ENCODE peak calls at places on chromosomes 3 and 15, in nine cellular contexts. One of them, this sample, is unnamed.

GRCh38 chr15:26866298-26867198 is at the start of gene GABRA5:
- DNase-seq in B cell: no peak
- DNase-seq in adrenal gland: no peak
- DNase-seq in lower lobe of right lung: no peak
- DNase-seq in pancreas: peak
- DNase-seq in H9: peak
- DNase-seq in progenitor cell of endocrine pancreas: peak
- DNase-seq in esophagus muscularis mucosa: peak
- DNase-seq in A549: peak
- DNase-seq in this sample: no peak

GRCh38 chr3:30481241-30481640 is 125.2 kb upstream of the TGFBR2 start:
- DNase-seq in B cell: no peak
- DNase-seq in adrenal gland: no peak
- DNase-seq in lower lobe of right lung: no peak
- DNase-seq in pancreas: no peak
- DNase-seq in H9: no peak
- DNase-seq in progenitor cell of endocrine pancreas: no peak
- DNase-seq in esophagus muscularis mucosa: no peak
- DNase-seq in A549: no peak
- DNase-seq in this sample: no peak

GRCh38 chr3:66586853-66587252 is 86.0 kb upstream of the LRIG1 start:
- DNase-seq in B cell: no peak
- DNase-seq in adrenal gland: no peak
- DNase-seq in lower lobe of right lung: no peak
- DNase-seq in pancreas: no peak
- DNase-seq in H9: no peak
- DNase-seq in progenitor cell of endocrine pancreas: no peak
- DNase-seq in esophagus muscularis mucosa: no peak
- DNase-seq in A549: no peak
- DNase-seq in this sample: no peak

GRCh38 chr15:40295870-40296560 is 11.7 kb downstream of the PLCB2 start:
- DNase-seq in B cell: no peak
- DNase-seq in adrenal gland: no peak
- DNase-seq in lower lobe of right lung: peak
- DNase-seq in pancreas: peak
- DNase-seq in H9: no peak
- DNase-seq in progenitor cell of endocrine pancreas: no peak
- DNase-seq in esophagus muscularis mucosa: no peak
- DNase-seq in A549: no peak
- DNase-seq in this sample: no peak

GRCh38 chr3:121601212-121601812 is 8.1 kb downstream of the FBXO40 start:
- DNase-seq in B cell: no peak
- DNase-seq in adrenal gland: peak
- DNase-seq in lower lobe of right lung: no peak
- DNase-seq in pancreas: no peak
- DNase-seq in H9: no peak
- DNase-seq in progenitor cell of endocrine pancreas: no peak
- DNase-seq in esophagus muscularis mucosa: no peak
- DNase-seq in A549: no peak
- DNase-seq in this sample: no peak

GRCh38 chr15:35934383-35935049 is 388.6 kb upstream of the DPH6 start:
- DNase-seq in B cell: no peak
- DNase-seq in adrenal gland: no peak
- DNase-seq in lower lobe of right lung: no peak
- DNase-seq in pancreas: no peak
- DNase-seq in H9: no peak
- DNase-seq in progenitor cell of endocrine pancreas: no peak
- DNase-seq in esophagus muscularis mucosa: no peak
- DNase-seq in A549: no peak
- DNase-seq in this sample: no peak

GRCh38 chr3:107289354-107289753 is 87.9 kb upstream of the CCDC54 start:
- DNase-seq in B cell: no peak
- DNase-seq in adrenal gland: no peak
- DNase-seq in lower lobe of right lung: no peak
- DNase-seq in pancreas: no peak
- DNase-seq in H9: no peak
- DNase-seq in progenitor cell of endocrine pancreas: no peak
- DNase-seq in esophagus muscularis mucosa: no peak
- DNase-seq in A549: no peak
- DNase-seq in this sample: no peak

GRCh38 chr15:81097116-81097892 is 36.8 kb upstream of the CFAP161 start:
- DNase-seq in B cell: no peak
- DNase-seq in adrenal gland: no peak
- DNase-seq in lower lobe of right lung: no peak
- DNase-seq in pancreas: no peak
- DNase-seq in H9: no peak
- DNase-seq in progenitor cell of endocrine pancreas: no peak
- DNase-seq in esophagus muscularis mucosa: no peak
- DNase-seq in A549: no peak
- DNase-seq in this sample: no peak

GRCh38 chr3:186476044-186476468 is 68.1 kb downstream of the CRYGS start:
- DNase-seq in B cell: no peak
- DNase-seq in adrenal gland: no peak
- DNase-seq in lower lobe of right lung: no peak
- DNase-seq in pancreas: no peak
- DNase-seq in H9: no peak
- DNase-seq in progenitor cell of endocrine pancreas: no peak
- DNase-seq in esophagus muscularis mucosa: peak
- DNase-seq in A549: no peak
- DNase-seq in this sample: no peak

GRCh38 chr3:135930243-135930642 is 35.3 kb upstream of the PPP2R3A start:
- DNase-seq in B cell: no peak
- DNase-seq in adrenal gland: no peak
- DNase-seq in lower lobe of right lung: no peak
- DNase-seq in pancreas: no peak
- DNase-seq in H9: no peak
- DNase-seq in progenitor cell of endocrine pancreas: no peak
- DNase-seq in esophagus muscularis mucosa: no peak
- DNase-seq in A549: no peak
- DNase-seq in this sample: no peak

DNA sequence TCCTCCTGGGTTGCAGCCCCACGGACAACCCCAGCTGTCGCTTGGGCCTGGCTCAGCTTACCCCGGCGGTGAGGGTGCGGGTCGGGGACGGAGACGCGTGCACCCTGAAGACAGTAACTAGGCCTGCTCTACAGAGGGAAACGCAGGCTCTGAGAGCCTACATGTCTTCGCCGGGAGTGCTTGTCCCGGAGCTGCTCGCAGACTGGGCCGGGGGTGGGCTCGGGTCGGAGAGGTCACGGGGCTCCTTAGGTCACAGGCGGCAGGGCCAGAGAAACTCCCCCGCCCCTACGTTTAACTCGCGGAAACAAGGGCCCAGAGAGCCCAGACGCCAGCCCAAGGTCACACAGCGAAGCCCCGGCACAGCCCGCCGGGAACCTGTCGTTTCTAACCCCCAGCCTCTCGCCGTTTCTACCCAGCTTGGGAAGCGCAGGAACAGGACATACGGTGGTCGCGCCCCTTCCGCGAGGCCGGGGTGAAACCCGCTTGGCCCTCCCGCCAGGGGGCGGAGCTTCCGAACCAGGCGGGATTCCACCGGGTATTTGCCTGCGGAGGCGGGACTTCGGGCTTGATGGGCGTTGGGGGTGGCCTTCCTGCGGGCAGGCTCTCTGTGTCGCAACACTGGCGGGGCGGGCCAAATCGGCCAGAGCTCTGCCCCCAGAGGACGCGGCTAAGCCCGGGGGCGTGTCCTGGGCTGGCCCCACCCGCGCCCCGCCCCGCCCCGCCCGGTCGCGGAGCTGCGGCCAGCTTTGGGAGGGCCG is at the start of gene HDAC11:
- DNase-seq in B cell: peak
- DNase-seq in adrenal gland: peak
- DNase-seq in lower lobe of right lung: peak
- DNase-seq in pancreas: peak
- DNase-seq in H9: peak
- DNase-seq in progenitor cell of endocrine pancreas: peak
- DNase-seq in esophagus muscularis mucosa: peak
- DNase-seq in A549: peak
- DNase-seq in this sample: peak
- TF ChIP-seq CTCF in B cell: no peak
- TF ChIP-seq CTCF in adrenal gland: peak
- TF ChIP-seq CTCF in lower lobe of right lung: peak
- TF ChIP-seq CTCF in pancreas: no peak
- TF ChIP-seq CTCF in H9: no peak
- TF ChIP-seq CTCF in progenitor cell of endocrine pancreas: peak
- TF ChIP-seq CTCF in esophagus muscularis mucosa: peak
- TF ChIP-seq CTCF in A549: no peak
- TF ChIP-seq CTCF in this sample: no peak

GRCh38 chr3:134457331-134458125 is 28.3 kb downstream of the ANAPC13 start:
- DNase-seq in B cell: no peak
- DNase-seq in adrenal gland: no peak
- DNase-seq in lower lobe of right lung: no peak
- DNase-seq in pancreas: no peak
- DNase-seq in H9: no peak
- DNase-seq in progenitor cell of endocrine pancreas: no peak
- DNase-seq in esophagus muscularis mucosa: no peak
- DNase-seq in A549: no peak
- DNase-seq in this sample: no peak

GRCh38 chr3:134449951-134450350 is 35.8 kb downstream of the ANAPC13 start:
- DNase-seq in B cell: no peak
- DNase-seq in adrenal gland: no peak
- DNase-seq in lower lobe of right lung: no peak
- DNase-seq in pancreas: no peak
- DNase-seq in H9: no peak
- DNase-seq in progenitor cell of endocrine pancreas: no peak
- DNase-seq in esophagus muscularis mucosa: no peak
- DNase-seq in A549: no peak
- DNase-seq in this sample: no peak

GRCh38 chr3:134456121-134456520 is 29.7 kb downstream of the ANAPC13 start:
- DNase-seq in B cell: no peak
- DNase-seq in adrenal gland: no peak
- DNase-seq in lower lobe of right lung: no peak
- DNase-seq in pancreas: no peak
- DNase-seq in H9: no peak
- DNase-seq in progenitor cell of endocrine pancreas: no peak
- DNase-seq in esophagus muscularis mucosa: peak
- DNase-seq in A549: no peak
- DNase-seq in this sample: no peak

GRCh38 chr3:134449277-134449676 is 36.5 kb downstream of the ANAPC13 start:
- DNase-seq in B cell: no peak
- DNase-seq in adrenal gland: peak
- DNase-seq in lower lobe of right lung: no peak
- DNase-seq in pancreas: no peak
- DNase-seq in H9: peak
- DNase-seq in progenitor cell of endocrine pancreas: no peak
- DNase-seq in esophagus muscularis mucosa: peak
- DNase-seq in A549: no peak
- DNase-seq in this sample: peak

DNA sequence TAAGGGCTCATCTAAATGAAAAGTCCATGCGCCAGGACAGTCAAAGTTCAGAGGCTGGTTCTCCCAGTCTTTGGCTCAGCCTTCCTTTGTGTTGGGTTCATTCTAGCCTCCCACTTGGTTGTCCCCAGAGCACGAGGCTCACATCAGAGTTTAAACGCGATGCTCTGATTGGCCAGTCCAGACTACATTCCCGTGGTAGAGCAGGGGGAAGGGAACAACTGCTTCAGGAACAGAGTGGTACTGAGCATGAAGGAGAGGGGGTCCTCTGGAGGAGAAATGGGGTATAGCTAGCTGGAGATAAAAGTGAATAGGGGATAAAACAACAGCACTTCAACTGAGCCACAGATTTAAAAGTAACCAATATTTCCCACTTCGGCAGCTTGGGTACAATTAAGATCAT is 32.2 kb downstream of the ANAPC13 start:
- DNase-seq in B cell: no peak
- DNase-seq in adrenal gland: no peak
- DNase-seq in lower lobe of right lung: no peak
- DNase-seq in pancreas: no peak
- DNase-seq in H9: peak
- DNase-seq in progenitor cell of endocrine pancreas: no peak
- DNase-seq in esophagus muscularis mucosa: peak
- DNase-seq in A549: no peak
- DNase-seq in this sample: no peak
- TF ChIP-seq CTCF in B cell: no peak
- TF ChIP-seq CTCF in adrenal gland: no peak
- TF ChIP-seq CTCF in lower lobe of right lung: no peak
- TF ChIP-seq CTCF in pancreas: no peak
- TF ChIP-seq CTCF in H9: peak
- TF ChIP-seq CTCF in progenitor cell of endocrine pancreas: peak
- TF ChIP-seq CTCF in esophagus muscularis mucosa: no peak
- TF ChIP-seq CTCF in A549: no peak
- TF ChIP-seq CTCF in this sample: no peak

GRCh38 chr3:18500322-18500721 is 75.2 kb upstream of the SATB1 start:
- DNase-seq in B cell: no peak
- DNase-seq in adrenal gland: no peak
- DNase-seq in lower lobe of right lung: no peak
- DNase-seq in pancreas: no peak
- DNase-seq in H9: no peak
- DNase-seq in progenitor cell of endocrine pancreas: no peak
- DNase-seq in esophagus muscularis mucosa: no peak
- DNase-seq in A549: no peak
- DNase-seq in this sample: no peak
- TF ChIP-seq CTCF in B cell: no peak
- TF ChIP-seq CTCF in adrenal gland: no peak
- TF ChIP-seq CTCF in lower lobe of right lung: no peak
- TF ChIP-seq CTCF in pancreas: no peak
- TF ChIP-seq CTCF in H9: no peak
- TF ChIP-seq CTCF in progenitor cell of endocrine pancreas: no peak
- TF ChIP-seq CTCF in esophagus muscularis mucosa: no peak
- TF ChIP-seq CTCF in A549: no peak
- TF ChIP-seq CTCF in this sample: no peak

GRCh38 chr3:11379824-11380281 is 107.7 kb downstream of the ATG7 start:
- DNase-seq in B cell: no peak
- DNase-seq in adrenal gland: no peak
- DNase-seq in lower lobe of right lung: no peak
- DNase-seq in pancreas: no peak
- DNase-seq in H9: no peak
- DNase-seq in progenitor cell of endocrine pancreas: no peak
- DNase-seq in esophagus muscularis mucosa: no peak
- DNase-seq in A549: no peak
- DNase-seq in this sample: no peak

GRCh38 chr3:11377726-11378125 is 105.5 kb downstream of the ATG7 start:
- DNase-seq in B cell: no peak
- DNase-seq in adrenal gland: no peak
- DNase-seq in lower lobe of right lung: no peak
- DNase-seq in pancreas: no peak
- DNase-seq in H9: no peak
- DNase-seq in progenitor cell of endocrine pancreas: no peak
- DNase-seq in esophagus muscularis mucosa: no peak
- DNase-seq in A549: no peak
- DNase-seq in this sample: no peak

GRCh38 chr3:11381563-11381962 is 109.4 kb downstream of the ATG7 start:
- DNase-seq in B cell: no peak
- DNase-seq in adrenal gland: no peak
- DNase-seq in lower lobe of right lung: no peak
- DNase-seq in pancreas: no peak
- DNase-seq in H9: no peak
- DNase-seq in progenitor cell of endocrine pancreas: no peak
- DNase-seq in esophagus muscularis mucosa: no peak
- DNase-seq in A549: no peak
- DNase-seq in this sample: no peak

GRCh38 chr3:11380314-11380713 is 108.1 kb downstream of the ATG7 start:
- DNase-seq in B cell: no peak
- DNase-seq in adrenal gland: no peak
- DNase-seq in lower lobe of right lung: no peak
- DNase-seq in pancreas: no peak
- DNase-seq in H9: no peak
- DNase-seq in progenitor cell of endocrine pancreas: no peak
- DNase-seq in esophagus muscularis mucosa: no peak
- DNase-seq in A549: no peak
- DNase-seq in this sample: no peak

GRCh38 chr3:11379238-11379823 is 107.1 kb downstream of the ATG7 start:
- DNase-seq in B cell: no peak
- DNase-seq in adrenal gland: no peak
- DNase-seq in lower lobe of right lung: no peak
- DNase-seq in pancreas: no peak
- DNase-seq in H9: no peak
- DNase-seq in progenitor cell of endocrine pancreas: no peak
- DNase-seq in esophagus muscularis mucosa: no peak
- DNase-seq in A549: peak
- DNase-seq in this sample: peak
- TF ChIP-seq CTCF in B cell: peak
- TF ChIP-seq CTCF in adrenal gland: peak
- TF ChIP-seq CTCF in lower lobe of right lung: peak
- TF ChIP-seq CTCF in pancreas: peak
- TF ChIP-seq CTCF in H9: peak
- TF ChIP-seq CTCF in progenitor cell of endocrine pancreas: peak
- TF ChIP-seq CTCF in esophagus muscularis mucosa: peak
- TF ChIP-seq CTCF in A549: peak
- TF ChIP-seq CTCF in this sample: no peak